ENCODE peak calls at places on chromosomes 7 and 10, in four cellular contexts. R is anterior cingulate cortex, A is T-helper 2 cell, G is HTR-8/SVneo. W is an unnamed sample.

GRCh38 chr10:91598211-91598981 is 34.5 kb downstream of the PPP1R3C start:
- DNase-seq in R (no peak), A (no peak), G (peak; percentile 73), W (peak; percentile 89)

GRCh38 chr10:101833466-101833865 is 10.1 kb downstream of the KCNIP2 start:
- DNase-seq in R (no peak), A (no peak), G (no peak), W (no peak)

GRCh38 chr10:35843524-35844171 is 201.6 kb upstream of the FZD8 start:
- DNase-seq in R (no peak), A (no peak), G (no peak), W (peak; percentile 19)

GRCh38 chr10:114100848-114101741 is 57.4 kb downstream of the ADRB1 start:
- DNase-seq in R (no peak), A (no peak), G (no peak), W (no peak)

GRCh38 chr7:55129409-55130078 is 110.7 kb downstream of the EGFR start:
- DNase-seq in R (no peak), A (no peak), G (peak; percentile 29), W (no peak)

GRCh38 chr10:75110006-75110632 is 1.3 kb upstream of the SAMD8 start:
- DNase-seq in R (no peak), A (no peak), G (no peak), W (no peak)

GRCh38 chr10:75012471-75012870 is 99.0 kb upstream of the SAMD8 start:
- DNase-seq in R (no peak), A (no peak), G (no peak), W (no peak)

GRCh38 chr10:125060486-125060850 is 99.9 kb downstream of the CTBP2 start:
- DNase-seq in R (peak; percentile 48), A (no peak), G (no peak), W (peak; percentile 29)

GRCh38 chr7:142894886-142895593 is 9.5 kb upstream of the TRPV6 start:
- DNase-seq in R (no peak), A (no peak), G (no peak), W (no peak)

GRCh38 chr10:124143721-124144120 is 50.3 kb upstream of the CHST15 start:
- DNase-seq in R (no peak), A (no peak), G (no peak), W (no peak)

GRCh38 chr10:4656576-4657194 is 169.3 kb upstream of the AKR1E2 start:
- DNase-seq in R (peak; percentile 13), A (peak; percentile 16), G (peak; percentile 32), W (no peak)